ENCODE peak calls at places on chromosomes 5 and 9, in five cellular contexts. P, U, T, B and C are unnamed samples.

GRCh38 chr9:122192261-122192875 is 32.7 kb downstream of the MORN5 start:
- DNase-seq in P (no peak), U (no peak), B (no peak), T (no peak), C (no peak)

GRCh38 chr5:170907758-170908157 is 45.9 kb downstream of the RANBP17 start:
- DNase-seq in B (no peak), T (no peak), P (no peak), U (no peak), C (peak; percentile 10)

GRCh38 chr9:109520475-109521132 is 22.5 kb upstream of the PTPN3 start:
- DNase-seq in T (peak; percentile 27), B (peak; percentile 69), P (peak; percentile 73), U (peak; percentile 69), C (peak; percentile 72)

GRCh38 chr5:82045526-82046267 is 73.9 kb downstream of the ATG10 start:
- DNase-seq in B (no peak), T (no peak), U (no peak), P (no peak), C (no peak)

GRCh38 chr9:29213374-29214161 is 1640.3 kb upstream of the C9orf72 start:
- DNase-seq in U (peak; percentile 77), P (no peak), T (no peak), B (no peak), C (no peak)

GRCh38 chr9:87793292-87793691 is 67.4 kb downstream of the CTSL start:
- DNase-seq in U (no peak), T (no peak), B (peak; percentile 85), P (peak; percentile 71), C (no peak)

GRCh38 chr9:94011134-94011533 is 56.0 kb upstream of the BARX1 start:
- DNase-seq in U (no peak), P (no peak), T (no peak), B (no peak), C (no peak)

GRCh38 chr5:77644443-77645157 is 6.1 kb upstream of the OTP start:
- DNase-seq in B (no peak), P (no peak), U (peak; percentile 44), T (no peak), C (no peak)

GRCh38 chr9:133275105-133276000 is at the start of gene ABO:
- DNase-seq in T (no peak), U (peak; percentile 58), P (peak; percentile 74), B (no peak), C (no peak)

GRCh38 chr9:128371622-128372117 is 496 bp downstream of the URM1 start:
- DNase-seq in P (no peak), T (no peak), U (no peak), B (no peak), C (no peak)

GRCh38 chr5:169050146-169050571 is 250.8 kb downstream of the SLIT3 start:
- DNase-seq in B (no peak), T (no peak), P (no peak), U (no peak), C (no peak)
- TF ChIP-seq REST in B (no peak), T (no peak), P (no peak), U (no peak), C (no peak)

GRCh38 chr5:99054972-99055371 is 126.2 kb upstream of the CHD1 start:
- DNase-seq in U (no peak), P (no peak), T (no peak), B (no peak), C (no peak)
- TF ChIP-seq JUND in U (no peak), P (no peak), T (no peak), B (no peak), C (no peak)

GRCh38 chr5:176438959-176439757 is 9.0 kb upstream of the FAF2 start:
- DNase-seq in U (no peak), B (peak; percentile 94), T (no peak), P (peak; percentile 59), C (no peak)
- TF ChIP-seq REST in U (peak; percentile 33), B (no peak), T (no peak), P (no peak), C (no peak)

DNA sequence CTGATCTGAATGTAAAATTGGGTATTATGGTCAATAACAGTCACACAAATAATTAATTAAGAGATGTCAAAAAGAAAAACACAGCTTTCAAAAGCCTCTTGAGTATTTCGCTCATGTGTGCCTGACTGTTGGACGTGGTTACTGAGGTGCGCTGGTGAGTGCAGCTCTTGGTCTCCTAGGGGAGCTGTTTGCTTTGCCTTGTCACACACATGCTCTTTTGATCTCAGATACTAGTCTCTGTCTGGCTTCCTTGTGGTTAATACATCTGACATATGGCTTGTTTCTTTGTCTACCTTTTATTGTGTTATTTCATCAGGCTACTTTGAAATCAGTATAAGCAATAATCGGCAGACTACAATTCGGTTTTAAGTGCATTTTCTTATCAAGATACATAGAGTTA is 51.5 kb downstream of the PCSK1 start:
- DNase-seq in B (peak; percentile 72), U (peak; percentile 15), T (no peak), P (peak; percentile 6), C (no peak)
- TF ChIP-seq JUND in B (no peak), U (no peak), T (no peak), P (no peak), C (no peak)

GRCh38 chr5:65203746-65204145 is 278.0 kb downstream of the ADAMTS6 start:
- DNase-seq in U (no peak), P (no peak), B (no peak), T (no peak), C (no peak)
- TF ChIP-seq REST in U (no peak), P (no peak), B (no peak), T (no peak), C (no peak)

GRCh38 chr9:127161081-127161621 is 38.7 kb upstream of the ANGPTL2 start:
- DNase-seq in T (no peak), P (no peak), B (no peak), U (no peak), C (no peak)

GRCh38 chr9:127165096-127165495 is 42.7 kb upstream of the ANGPTL2 start:
- DNase-seq in T (no peak), B (no peak), P (no peak), U (no peak), C (no peak)

GRCh38 chr9:127162567-127163365 is 40.3 kb upstream of the ANGPTL2 start:
- DNase-seq in P (no peak), B (no peak), U (no peak), T (no peak), C (no peak)

GRCh38 chr9:127162046-127162445 is 39.6 kb upstream of the ANGPTL2 start:
- DNase-seq in B (no peak), U (no peak), P (no peak), T (no peak), C (no peak)

DNA sequence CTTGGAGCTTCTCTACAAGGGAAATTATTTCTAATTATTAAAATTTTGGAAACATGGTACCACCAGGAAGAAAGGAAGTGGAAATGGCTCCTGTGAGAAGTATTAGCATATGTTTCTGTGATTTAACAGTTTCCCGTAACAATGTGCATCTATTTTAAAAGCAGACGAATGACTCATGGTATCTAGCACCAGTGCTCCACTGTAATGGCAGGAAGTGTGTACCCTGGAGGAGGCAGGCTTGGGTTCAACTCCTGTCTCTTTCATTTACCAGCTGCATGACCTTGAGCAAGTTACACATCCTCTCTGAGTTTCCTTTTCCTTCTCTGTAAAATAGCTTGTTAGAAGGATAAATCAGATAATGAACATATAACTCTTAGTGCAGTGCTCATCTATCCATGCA is 41.0 kb upstream of the ANGPTL2 start:
- DNase-seq in B (peak; percentile 30), P (peak; percentile 9), U (no peak), T (peak; percentile 64), C (no peak)
- TF ChIP-seq JUND in B (no peak), P (no peak), U (peak; percentile 68), T (no peak), C (no peak)

DNA sequence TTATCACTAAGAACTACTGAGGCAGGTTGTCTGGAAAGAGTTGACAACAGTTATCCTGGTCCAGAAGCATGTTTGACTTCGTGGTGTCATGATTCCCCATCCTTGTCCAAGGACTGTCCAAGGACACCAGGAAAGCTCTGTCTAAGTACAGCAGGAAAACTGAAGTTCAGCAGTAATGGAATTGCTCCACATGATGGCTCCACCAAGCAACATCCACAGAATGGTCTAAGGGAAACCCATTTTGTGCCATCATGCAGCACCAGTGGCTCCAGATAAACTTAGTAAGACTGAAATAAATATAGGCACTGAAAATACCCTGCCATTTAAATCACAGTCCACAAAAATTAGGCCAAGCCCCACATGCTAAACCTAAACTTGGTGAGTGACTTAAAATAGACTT is 192.8 kb downstream of the CDH18 start:
- DNase-seq in U (no peak), B (peak; percentile 3), P (no peak), T (no peak), C (no peak)
- TF ChIP-seq REST in U (no peak), B (no peak), P (no peak), T (no peak), C (no peak)

DNA sequence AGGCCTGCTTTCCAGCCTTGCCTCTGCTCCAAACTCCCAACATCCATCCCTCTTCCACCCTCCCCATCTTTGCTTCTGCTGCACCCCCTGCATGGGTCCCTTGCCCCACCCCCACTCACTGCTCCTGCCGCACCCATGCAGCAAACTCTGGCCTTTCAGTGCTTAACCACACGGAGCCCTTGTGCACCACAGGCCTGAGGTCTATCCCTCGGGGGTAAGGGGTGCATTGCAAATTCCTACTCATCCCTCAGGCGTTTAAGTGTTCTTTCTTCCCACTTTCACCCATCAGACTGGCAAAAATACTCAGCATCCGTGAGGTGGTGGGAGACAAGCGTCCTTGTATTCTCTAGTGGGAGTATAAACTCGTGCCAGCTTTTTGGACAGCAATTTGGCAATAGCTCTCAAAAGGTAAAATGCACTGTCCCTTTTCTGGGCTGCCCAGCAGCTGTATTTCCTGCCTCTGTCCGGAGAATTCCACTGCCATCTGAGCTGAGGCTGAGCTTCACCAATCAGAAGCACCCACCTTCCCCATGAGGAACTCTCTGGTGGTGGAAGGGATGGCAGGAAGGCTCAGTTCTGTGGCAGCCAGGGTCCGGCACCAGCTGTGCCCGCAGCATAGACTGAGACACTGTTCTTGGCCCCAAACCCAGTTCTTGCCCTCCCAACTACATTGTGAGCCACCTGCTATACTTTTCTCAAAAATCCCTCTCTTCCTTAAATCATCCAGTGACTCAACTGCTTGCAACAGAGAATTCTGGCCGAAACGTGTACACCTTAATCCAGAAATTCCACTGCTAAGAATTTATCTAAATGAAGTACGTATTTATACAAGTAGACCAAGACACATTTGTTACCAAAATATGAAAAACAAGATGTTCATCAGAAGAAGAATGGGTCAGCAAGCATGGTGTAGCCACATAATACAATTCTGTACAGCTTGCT is 15.0 kb downstream of the PSMB7 start:
- DNase-seq in B (no peak), U (no peak), P (no peak), T (no peak), C (no peak)
- TF ChIP-seq JUND in B (no peak), U (no peak), P (no peak), T (no peak), C (no peak)

GRCh38 chr9:76651114-76651697 is 113.0 kb upstream of the PCA3 start:
- DNase-seq in U (no peak), T (no peak), P (no peak), B (no peak), C (no peak)
- TF ChIP-seq REST in U (no peak), T (no peak), P (no peak), B (no peak), C (no peak)